ENCODE peak calls at places on chromosomes 4 and X, in six cellular contexts. One of them, this sample, is unnamed.
A peak's percentile ranks its signal among the peaks of the same experiment; 100 is the strongest.

GRCh38 chrX:40543661-40544328 is 37.0 kb upstream of the ATP6AP2 start:
- DNase-seq in WTC11: no peak
- DNase-seq in BJ: no peak
- DNase-seq in psoas muscle: no peak
- DNase-seq in heart left ventricle: no peak
- DNase-seq in endothelial cell: peak; percentile 45
- DNase-seq in this sample: no peak

GRCh38 chr4:70613182-70613892 is 15.2 kb upstream of the ENAM start:
- DNase-seq in endothelial cell: no peak
- DNase-seq in WTC11: no peak
- DNase-seq in BJ: no peak
- DNase-seq in heart left ventricle: no peak
- DNase-seq in psoas muscle: no peak
- DNase-seq in this sample: no peak

GRCh38 chrX:24005028-24005427 is 22.0 kb downstream of the KLHL15 start:
- DNase-seq in BJ: no peak
- DNase-seq in psoas muscle: no peak
- DNase-seq in WTC11: no peak
- DNase-seq in endothelial cell: no peak
- DNase-seq in heart left ventricle: no peak
- DNase-seq in this sample: no peak

GRCh38 chr4:128600996-128601857 is 208.3 kb upstream of the JADE1 start:
- DNase-seq in endothelial cell: no peak
- DNase-seq in BJ: peak; percentile 31
- DNase-seq in psoas muscle: peak; percentile 56
- DNase-seq in WTC11: peak; percentile 22
- DNase-seq in heart left ventricle: peak; percentile 59
- DNase-seq in this sample: peak; percentile 88

GRCh38 chrX:101263766-101264165 is 27.4 kb downstream of the TAF7L start:
- DNase-seq in heart left ventricle: no peak
- DNase-seq in BJ: no peak
- DNase-seq in WTC11: no peak
- DNase-seq in endothelial cell: no peak
- DNase-seq in psoas muscle: no peak
- DNase-seq in this sample: no peak

GRCh38 chrX:132704769-132705168 is 215.9 kb upstream of the MBNL3 start:
- DNase-seq in WTC11: no peak
- DNase-seq in BJ: no peak
- DNase-seq in heart left ventricle: no peak
- DNase-seq in psoas muscle: no peak
- DNase-seq in endothelial cell: no peak
- DNase-seq in this sample: no peak

GRCh38 chrX:104392350-104392749 is 137.6 kb upstream of the ESX1 start:
- DNase-seq in WTC11: no peak
- DNase-seq in heart left ventricle: no peak
- DNase-seq in psoas muscle: no peak
- DNase-seq in BJ: no peak
- DNase-seq in endothelial cell: no peak
- DNase-seq in this sample: no peak

GRCh38 chr4:186904104-186904503 is 180.4 kb upstream of the FAT1 start:
- DNase-seq in psoas muscle: no peak
- DNase-seq in endothelial cell: no peak
- DNase-seq in BJ: peak; percentile 76
- DNase-seq in WTC11: no peak
- DNase-seq in heart left ventricle: no peak
- DNase-seq in this sample: no peak

GRCh38 chr4:138579146-138579545 is 337.0 kb upstream of the SLC7A11 start:
- DNase-seq in BJ: no peak
- DNase-seq in endothelial cell: no peak
- DNase-seq in psoas muscle: no peak
- DNase-seq in WTC11: no peak
- DNase-seq in heart left ventricle: no peak
- DNase-seq in this sample: no peak

GRCh38 chr4:54855221-54855854 is 197.6 kb downstream of the KIT start:
- DNase-seq in psoas muscle: peak; percentile 11
- DNase-seq in WTC11: no peak
- DNase-seq in heart left ventricle: peak; percentile 24
- DNase-seq in endothelial cell: no peak
- DNase-seq in BJ: no peak
- DNase-seq in this sample: no peak

GRCh38 chr4:36208884-36209473 is 35.3 kb downstream of the ARAP2 start:
- DNase-seq in endothelial cell: no peak
- DNase-seq in BJ: no peak
- DNase-seq in heart left ventricle: no peak
- DNase-seq in WTC11: no peak
- DNase-seq in psoas muscle: no peak
- DNase-seq in this sample: no peak

GRCh38 chr4:121227254-121227867 is 63.2 kb upstream of the TNIP3 start:
- DNase-seq in psoas muscle: no peak
- DNase-seq in BJ: no peak
- DNase-seq in endothelial cell: no peak
- DNase-seq in heart left ventricle: no peak
- DNase-seq in WTC11: no peak
- DNase-seq in this sample: no peak

GRCh38 chrX:70554523-70554922 is 109.9 kb downstream of the DLG3 start:
- DNase-seq in endothelial cell: no peak
- DNase-seq in WTC11: no peak
- DNase-seq in heart left ventricle: no peak
- DNase-seq in BJ: no peak
- DNase-seq in psoas muscle: no peak
- DNase-seq in this sample: no peak

GRCh38 chr4:6345096-6345830 is 75.6 kb downstream of the WFS1 start:
- DNase-seq in WTC11: no peak
- DNase-seq in endothelial cell: no peak
- DNase-seq in psoas muscle: no peak
- DNase-seq in BJ: no peak
- DNase-seq in heart left ventricle: no peak
- DNase-seq in this sample: no peak

DNA sequence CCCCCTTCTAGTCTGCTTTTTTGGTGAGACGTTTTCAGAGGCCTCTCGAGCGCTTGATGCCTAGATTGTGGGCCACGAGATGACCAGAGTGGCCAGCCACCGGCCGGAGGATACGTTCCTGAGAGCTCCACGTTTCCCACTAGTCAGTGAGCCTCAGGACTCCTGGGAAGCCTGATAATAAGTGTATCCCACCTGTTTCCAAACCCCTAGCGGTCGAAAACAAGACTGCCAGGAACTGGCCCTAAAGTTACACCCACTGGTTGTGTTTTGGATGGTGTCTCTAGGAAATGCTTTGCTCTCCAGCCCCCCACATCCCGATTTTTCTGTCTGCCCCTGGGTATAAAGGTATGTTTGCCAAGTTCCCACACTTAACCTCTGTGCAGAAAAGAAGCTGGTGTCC is 4.6 kb upstream of the RS1 start:
- DNase-seq in BJ: no peak
- DNase-seq in heart left ventricle: no peak
- DNase-seq in WTC11: peak; percentile 39
- DNase-seq in endothelial cell: peak; percentile 28
- DNase-seq in psoas muscle: no peak
- DNase-seq in this sample: no peak
- TF ChIP-seq CTCF in BJ: no peak
- TF ChIP-seq CTCF in heart left ventricle: peak; percentile 16
- TF ChIP-seq CTCF in WTC11: no peak
- TF ChIP-seq CTCF in endothelial cell: peak; percentile 27
- TF ChIP-seq CTCF in psoas muscle: no peak
- TF ChIP-seq CTCF in this sample: no peak

GRCh38 chrX:38893441-38893840 is 92.2 kb downstream of the MID1IP1 start:
- DNase-seq in BJ: no peak
- DNase-seq in psoas muscle: no peak
- DNase-seq in heart left ventricle: no peak
- DNase-seq in endothelial cell: no peak
- DNase-seq in WTC11: no peak
- DNase-seq in this sample: no peak
- TF ChIP-seq CTCF in BJ: no peak
- TF ChIP-seq CTCF in psoas muscle: no peak
- TF ChIP-seq CTCF in heart left ventricle: no peak
- TF ChIP-seq CTCF in endothelial cell: no peak
- TF ChIP-seq CTCF in WTC11: no peak
- TF ChIP-seq CTCF in this sample: no peak

DNA sequence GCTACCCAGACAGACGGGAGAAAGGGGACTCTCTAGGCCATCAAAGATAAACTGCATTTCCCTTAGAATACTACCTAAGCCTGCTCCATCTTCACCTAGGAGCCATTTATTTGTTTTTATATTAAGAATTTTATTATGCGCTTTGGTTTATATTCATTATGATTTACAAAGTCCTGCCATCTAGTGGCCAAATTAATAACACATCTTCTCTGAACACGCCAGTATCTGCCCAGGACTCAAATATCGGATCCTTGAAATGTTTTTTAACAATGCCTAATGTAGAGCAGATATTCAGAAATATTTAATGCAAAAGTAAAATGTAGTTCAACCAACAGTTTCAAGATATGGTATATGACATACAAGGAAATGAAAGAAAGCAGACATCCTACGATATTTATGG is 20.8 kb upstream of the PRPS2 start:
- DNase-seq in WTC11: no peak
- DNase-seq in endothelial cell: no peak
- DNase-seq in psoas muscle: no peak
- DNase-seq in BJ: no peak
- DNase-seq in heart left ventricle: no peak
- DNase-seq in this sample: no peak
- TF ChIP-seq CTCF in WTC11: peak; percentile 24
- TF ChIP-seq CTCF in endothelial cell: peak; percentile 66
- TF ChIP-seq CTCF in psoas muscle: peak; percentile 49
- TF ChIP-seq CTCF in BJ: peak; percentile 37
- TF ChIP-seq CTCF in heart left ventricle: peak; percentile 70
- TF ChIP-seq CTCF in this sample: no peak

GRCh38 chr4:151575646-151576045 is 166.7 kb downstream of the FHIP1A start:
- DNase-seq in heart left ventricle: no peak
- DNase-seq in endothelial cell: no peak
- DNase-seq in WTC11: no peak
- DNase-seq in BJ: no peak
- DNase-seq in psoas muscle: no peak
- DNase-seq in this sample: no peak

GRCh38 chr4:151574968-151575367 is 166.0 kb downstream of the FHIP1A start:
- DNase-seq in endothelial cell: no peak
- DNase-seq in WTC11: no peak
- DNase-seq in BJ: no peak
- DNase-seq in heart left ventricle: no peak
- DNase-seq in psoas muscle: no peak
- DNase-seq in this sample: no peak

GRCh38 chr4:151576627-151577026 is 167.7 kb downstream of the FHIP1A start:
- DNase-seq in heart left ventricle: no peak
- DNase-seq in WTC11: no peak
- DNase-seq in psoas muscle: no peak
- DNase-seq in endothelial cell: no peak
- DNase-seq in BJ: no peak
- DNase-seq in this sample: no peak

GRCh38 chr4:151573474-151573873 is 164.5 kb downstream of the FHIP1A start:
- DNase-seq in psoas muscle: no peak
- DNase-seq in heart left ventricle: no peak
- DNase-seq in BJ: no peak
- DNase-seq in WTC11: no peak
- DNase-seq in endothelial cell: no peak
- DNase-seq in this sample: no peak

DNA sequence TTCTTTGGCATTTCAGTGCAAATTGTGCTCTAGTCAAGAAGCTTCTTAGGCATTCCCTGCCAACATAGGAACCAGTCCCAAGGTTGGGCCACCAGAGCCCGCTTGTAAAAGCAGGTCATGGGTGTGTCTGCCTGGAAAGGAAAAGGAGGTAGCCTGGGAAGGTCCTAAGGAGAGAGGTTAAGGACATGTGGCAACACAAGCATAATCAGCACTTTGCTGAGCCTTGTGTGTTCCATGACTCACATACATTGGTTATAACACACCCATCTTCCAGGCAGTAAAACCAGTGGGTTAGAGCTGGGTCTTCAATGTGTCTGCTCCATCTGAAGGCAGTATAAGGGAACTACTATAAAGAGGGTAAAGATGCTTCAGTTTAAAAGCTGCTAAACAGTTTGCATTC is 165.0 kb downstream of the FHIP1A start:
- DNase-seq in endothelial cell: no peak
- DNase-seq in WTC11: no peak
- DNase-seq in BJ: no peak
- DNase-seq in psoas muscle: no peak
- DNase-seq in heart left ventricle: no peak
- DNase-seq in this sample: no peak
- TF ChIP-seq CTCF in endothelial cell: no peak
- TF ChIP-seq CTCF in WTC11: no peak
- TF ChIP-seq CTCF in BJ: no peak
- TF ChIP-seq CTCF in psoas muscle: no peak
- TF ChIP-seq CTCF in heart left ventricle: no peak
- TF ChIP-seq CTCF in this sample: no peak

DNA sequence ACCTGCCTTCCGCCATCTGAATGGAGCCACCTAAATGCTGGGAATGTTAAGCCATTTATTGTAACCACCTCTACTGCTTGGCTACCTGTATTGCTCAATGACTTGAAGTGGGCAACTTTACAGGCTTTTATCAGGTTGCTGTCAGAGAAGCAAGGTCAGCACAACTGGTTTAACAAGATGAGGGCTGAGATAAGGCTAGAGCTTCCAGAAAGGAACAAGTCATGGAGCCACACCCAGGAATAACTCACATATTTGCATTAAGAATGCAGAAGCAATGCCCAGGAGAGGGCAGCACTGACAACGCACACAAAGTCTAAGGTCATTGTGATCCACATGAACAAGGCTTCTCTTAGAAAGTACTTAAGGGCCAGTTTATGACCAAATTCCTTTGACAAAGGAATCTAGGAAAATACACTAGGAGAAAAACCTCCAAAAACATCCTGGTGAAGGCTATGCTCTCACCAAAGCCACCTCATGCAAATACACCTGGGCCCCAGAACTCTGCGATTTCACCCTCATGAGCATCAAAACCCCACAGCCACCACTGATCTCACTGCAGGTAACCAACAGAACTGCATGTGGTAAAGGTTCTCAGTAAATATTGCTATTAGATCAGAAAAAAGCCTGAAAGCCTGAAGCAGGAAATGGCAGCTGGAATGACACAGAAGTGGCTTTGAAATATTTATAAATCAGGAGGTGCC is 15.0 kb upstream of the STS start:
- DNase-seq in heart left ventricle: no peak
- DNase-seq in WTC11: peak; percentile 52
- DNase-seq in endothelial cell: peak; percentile 33
- DNase-seq in psoas muscle: no peak
- DNase-seq in BJ: peak; percentile 52
- DNase-seq in this sample: peak; percentile 89
- TF ChIP-seq CTCF in heart left ventricle: peak; percentile 19
- TF ChIP-seq CTCF in WTC11: no peak
- TF ChIP-seq CTCF in endothelial cell: no peak
- TF ChIP-seq CTCF in psoas muscle: peak; percentile 38
- TF ChIP-seq CTCF in BJ: peak; percentile 51
- TF ChIP-seq CTCF in this sample: peak; percentile 48